ENCODE peak calls at places on chromosomes 12 and 14, in eight cellular contexts. One of them, this sample, is unnamed.

GRCh38 chr14:62736426-62737043 is 308.7 kb downstream of the KCNH5 start:
- DNase-seq in body of pancreas: no peak
- DNase-seq in AG04450: no peak
- DNase-seq in HCT116: no peak
- DNase-seq in cardiac muscle cell: no peak
- DNase-seq in H9: no peak
- DNase-seq in CD4-positive, alpha-beta T cell: no peak
- DNase-seq in A549: peak
- DNase-seq in this sample: no peak

GRCh38 chr12:62006076-62006732 is 254.0 kb upstream of the USP15 start:
- DNase-seq in body of pancreas: peak
- DNase-seq in AG04450: no peak
- DNase-seq in HCT116: peak
- DNase-seq in cardiac muscle cell: peak
- DNase-seq in H9: peak
- DNase-seq in CD4-positive, alpha-beta T cell: no peak
- DNase-seq in A549: peak
- DNase-seq in this sample: peak

GRCh38 chr12:83114042-83114441 is 427.3 kb downstream of the TMTC2 start:
- DNase-seq in body of pancreas: no peak
- DNase-seq in AG04450: no peak
- DNase-seq in HCT116: no peak
- DNase-seq in cardiac muscle cell: no peak
- DNase-seq in H9: no peak
- DNase-seq in CD4-positive, alpha-beta T cell: no peak
- DNase-seq in A549: no peak
- DNase-seq in this sample: no peak

GRCh38 chr12:132940071-132940719 is 15.9 kb downstream of the ZNF605 start:
- DNase-seq in body of pancreas: no peak
- DNase-seq in AG04450: no peak
- DNase-seq in HCT116: no peak
- DNase-seq in cardiac muscle cell: no peak
- DNase-seq in H9: no peak
- DNase-seq in CD4-positive, alpha-beta T cell: no peak
- DNase-seq in A549: no peak
- DNase-seq in this sample: no peak

GRCh38 chr14:105420141-105420975 is 731 bp downstream of the MTA1 start:
- DNase-seq in body of pancreas: no peak
- DNase-seq in AG04450: no peak
- DNase-seq in HCT116: no peak
- DNase-seq in cardiac muscle cell: no peak
- DNase-seq in H9: no peak
- DNase-seq in CD4-positive, alpha-beta T cell: no peak
- DNase-seq in A549: no peak
- DNase-seq in this sample: no peak

GRCh38 chr12:95574799-95575452 is 23.6 kb upstream of the USP44 start:
- DNase-seq in body of pancreas: no peak
- DNase-seq in AG04450: no peak
- DNase-seq in HCT116: peak
- DNase-seq in cardiac muscle cell: peak
- DNase-seq in H9: no peak
- DNase-seq in CD4-positive, alpha-beta T cell: no peak
- DNase-seq in A549: peak
- DNase-seq in this sample: no peak

GRCh38 chr12:93198086-93198485 is 179.6 kb upstream of the NUDT4 start:
- DNase-seq in body of pancreas: no peak
- DNase-seq in AG04450: no peak
- DNase-seq in HCT116: peak
- DNase-seq in cardiac muscle cell: no peak
- DNase-seq in H9: no peak
- DNase-seq in CD4-positive, alpha-beta T cell: no peak
- DNase-seq in A549: peak
- DNase-seq in this sample: no peak

GRCh38 chr12:70052931-70053497 is 190.2 kb upstream of the CNOT2 start:
- DNase-seq in body of pancreas: peak
- DNase-seq in AG04450: no peak
- DNase-seq in HCT116: peak
- DNase-seq in cardiac muscle cell: no peak
- DNase-seq in H9: no peak
- DNase-seq in CD4-positive, alpha-beta T cell: no peak
- DNase-seq in A549: peak
- DNase-seq in this sample: peak

GRCh38 chr12:31749024-31749704 is 20.3 kb upstream of the AMN1 start:
- DNase-seq in body of pancreas: peak
- DNase-seq in AG04450: peak
- DNase-seq in HCT116: peak
- DNase-seq in cardiac muscle cell: no peak
- DNase-seq in H9: peak
- DNase-seq in CD4-positive, alpha-beta T cell: peak
- DNase-seq in A549: peak
- DNase-seq in this sample: peak

GRCh38 chr14:31428011-31428410 is 7.7 kb upstream of the HEATR5A start:
- DNase-seq in body of pancreas: no peak
- DNase-seq in AG04450: no peak
- DNase-seq in HCT116: no peak
- DNase-seq in cardiac muscle cell: no peak
- DNase-seq in H9: no peak
- DNase-seq in CD4-positive, alpha-beta T cell: no peak
- DNase-seq in A549: no peak
- DNase-seq in this sample: no peak
- H3K27ac ChIP-seq in body of pancreas: no peak
- H3K27ac ChIP-seq in AG04450: no peak
- H3K27ac ChIP-seq in HCT116: no peak
- H3K27ac ChIP-seq in cardiac muscle cell: no peak
- H3K27ac ChIP-seq in H9: no peak
- H3K27ac ChIP-seq in CD4-positive, alpha-beta T cell: no peak
- H3K27ac ChIP-seq in A549: no peak
- H3K27ac ChIP-seq in this sample: no peak

GRCh38 chr12:111756196-111756595 is 10.5 kb upstream of the ALDH2 start:
- DNase-seq in body of pancreas: no peak
- DNase-seq in AG04450: no peak
- DNase-seq in HCT116: no peak
- DNase-seq in cardiac muscle cell: no peak
- DNase-seq in H9: no peak
- DNase-seq in CD4-positive, alpha-beta T cell: no peak
- DNase-seq in A549: no peak
- DNase-seq in this sample: no peak
- H3K27ac ChIP-seq in body of pancreas: no peak
- H3K27ac ChIP-seq in AG04450: no peak
- H3K27ac ChIP-seq in HCT116: no peak
- H3K27ac ChIP-seq in cardiac muscle cell: no peak
- H3K27ac ChIP-seq in H9: no peak
- H3K27ac ChIP-seq in CD4-positive, alpha-beta T cell: no peak
- H3K27ac ChIP-seq in A549: no peak
- H3K27ac ChIP-seq in this sample: no peak

DNA sequence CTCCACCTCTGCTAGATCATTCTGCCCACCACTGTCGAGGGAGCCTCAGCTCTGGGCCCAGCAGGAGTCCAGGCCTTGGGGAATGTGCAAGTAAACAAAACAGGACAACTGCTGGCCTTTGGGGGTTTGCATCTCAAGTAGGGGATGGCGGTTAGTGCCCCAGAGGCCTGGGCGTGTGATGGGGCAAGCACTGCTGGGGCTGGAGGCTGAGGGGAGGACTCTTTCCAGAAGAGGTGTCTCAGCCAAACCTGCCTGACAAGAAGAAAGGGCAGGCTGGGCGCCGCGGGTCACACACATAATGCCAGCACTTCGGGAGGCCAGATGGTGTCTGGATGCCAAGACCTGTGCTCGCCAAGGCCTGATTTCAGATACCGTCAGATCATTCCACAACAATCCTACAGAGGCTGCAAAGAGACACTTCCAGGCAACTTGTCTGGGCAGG is 8.6 kb upstream of the ALDH2 start:
- DNase-seq in body of pancreas: peak
- DNase-seq in AG04450: no peak
- DNase-seq in HCT116: no peak
- DNase-seq in cardiac muscle cell: no peak
- DNase-seq in H9: peak
- DNase-seq in CD4-positive, alpha-beta T cell: no peak
- DNase-seq in A549: no peak
- DNase-seq in this sample: peak
- H3K27ac ChIP-seq in body of pancreas: peak
- H3K27ac ChIP-seq in AG04450: peak
- H3K27ac ChIP-seq in HCT116: no peak
- H3K27ac ChIP-seq in cardiac muscle cell: peak
- H3K27ac ChIP-seq in H9: no peak
- H3K27ac ChIP-seq in CD4-positive, alpha-beta T cell: no peak
- H3K27ac ChIP-seq in A549: no peak
- H3K27ac ChIP-seq in this sample: peak

GRCh38 chr12:57606399-57606798 is 1.8 kb downstream of the DTX3 start:
- DNase-seq in body of pancreas: no peak
- DNase-seq in AG04450: no peak
- DNase-seq in HCT116: no peak
- DNase-seq in cardiac muscle cell: no peak
- DNase-seq in H9: no peak
- DNase-seq in CD4-positive, alpha-beta T cell: no peak
- DNase-seq in A549: no peak
- DNase-seq in this sample: no peak
- H3K27ac ChIP-seq in body of pancreas: no peak
- H3K27ac ChIP-seq in AG04450: no peak
- H3K27ac ChIP-seq in HCT116: no peak
- H3K27ac ChIP-seq in cardiac muscle cell: no peak
- H3K27ac ChIP-seq in H9: no peak
- H3K27ac ChIP-seq in CD4-positive, alpha-beta T cell: no peak
- H3K27ac ChIP-seq in A549: no peak
- H3K27ac ChIP-seq in this sample: no peak

DNA sequence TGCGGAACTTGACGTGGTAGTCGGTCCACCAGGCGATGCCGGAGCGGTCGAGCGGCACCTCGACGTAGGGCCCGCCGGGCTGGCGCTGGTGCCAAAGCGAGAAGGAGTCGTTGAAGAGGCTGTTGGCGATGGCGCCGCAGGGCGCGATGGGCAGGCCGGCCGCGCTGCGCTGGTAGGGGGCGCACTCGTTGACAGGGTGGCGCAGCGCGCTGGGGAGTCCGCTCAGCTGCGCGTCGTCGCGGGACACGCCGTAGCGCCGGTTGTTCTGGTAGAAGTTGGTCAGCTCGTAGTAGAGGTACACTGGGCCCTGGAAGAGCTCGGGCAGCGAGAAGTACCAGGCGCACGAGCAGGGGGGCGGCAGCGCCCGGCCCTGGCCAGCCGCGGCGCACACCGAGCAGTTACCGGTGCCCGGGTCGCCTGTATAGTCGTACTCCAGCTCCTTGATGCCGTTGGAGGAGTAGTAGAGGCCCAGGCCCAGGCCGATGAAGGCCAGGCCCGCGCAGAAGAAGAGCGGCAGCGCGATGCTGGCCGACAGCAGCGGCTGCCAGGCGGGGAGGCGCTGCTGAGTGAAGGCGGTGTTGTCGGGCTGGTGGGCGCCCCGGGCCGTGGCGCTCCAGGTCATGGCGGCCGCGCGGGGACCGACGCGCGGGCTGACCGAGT is 482 bp downstream of the TMEM30B start:
- DNase-seq in body of pancreas: peak
- DNase-seq in AG04450: no peak
- DNase-seq in HCT116: no peak
- DNase-seq in cardiac muscle cell: peak
- DNase-seq in H9: peak
- DNase-seq in CD4-positive, alpha-beta T cell: peak
- DNase-seq in A549: peak
- DNase-seq in this sample: peak
- H3K27ac ChIP-seq in body of pancreas: peak
- H3K27ac ChIP-seq in AG04450: no peak
- H3K27ac ChIP-seq in HCT116: no peak
- H3K27ac ChIP-seq in cardiac muscle cell: no peak
- H3K27ac ChIP-seq in H9: no peak
- H3K27ac ChIP-seq in CD4-positive, alpha-beta T cell: peak
- H3K27ac ChIP-seq in A549: peak
- H3K27ac ChIP-seq in this sample: peak

DNA sequence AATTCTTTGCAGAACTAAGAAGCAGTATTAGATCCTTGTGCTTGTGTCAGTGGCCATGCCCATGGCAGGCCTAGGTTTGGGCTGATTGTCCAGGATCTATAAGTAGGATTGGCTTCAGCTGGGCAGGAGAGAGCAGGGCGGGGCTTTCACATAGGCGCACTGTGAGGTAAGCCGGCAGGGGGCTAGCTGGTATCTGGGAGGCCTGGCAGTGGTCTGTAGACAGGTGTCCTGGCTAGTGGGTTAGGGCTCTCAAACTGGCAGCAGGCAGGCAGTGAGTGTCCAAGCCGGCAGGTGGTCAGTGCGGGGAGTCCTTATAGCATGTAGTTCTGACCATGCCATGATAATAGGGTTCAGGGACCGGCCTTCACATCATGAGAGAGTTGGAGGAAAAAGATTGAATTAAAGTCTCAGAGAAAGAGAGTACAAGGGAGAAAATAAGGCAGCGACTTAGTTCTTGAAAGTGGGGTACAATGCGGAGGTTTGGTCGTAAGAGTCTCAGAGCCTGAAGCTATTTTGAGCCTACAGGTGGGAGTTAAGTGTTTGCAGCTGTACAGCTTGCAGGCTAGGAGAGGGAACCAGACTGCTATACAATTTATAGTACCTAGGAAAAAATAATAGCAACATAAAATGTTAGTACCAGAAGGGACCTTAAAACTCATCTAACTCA is 137.4 kb downstream of the TPH2 start:
- DNase-seq in body of pancreas: no peak
- DNase-seq in AG04450: no peak
- DNase-seq in HCT116: no peak
- DNase-seq in cardiac muscle cell: no peak
- DNase-seq in H9: peak
- DNase-seq in CD4-positive, alpha-beta T cell: no peak
- DNase-seq in A549: no peak
- DNase-seq in this sample: no peak
- H3K27ac ChIP-seq in body of pancreas: no peak
- H3K27ac ChIP-seq in AG04450: no peak
- H3K27ac ChIP-seq in HCT116: no peak
- H3K27ac ChIP-seq in cardiac muscle cell: no peak
- H3K27ac ChIP-seq in H9: no peak
- H3K27ac ChIP-seq in CD4-positive, alpha-beta T cell: no peak
- H3K27ac ChIP-seq in A549: no peak
- H3K27ac ChIP-seq in this sample: no peak

DNA sequence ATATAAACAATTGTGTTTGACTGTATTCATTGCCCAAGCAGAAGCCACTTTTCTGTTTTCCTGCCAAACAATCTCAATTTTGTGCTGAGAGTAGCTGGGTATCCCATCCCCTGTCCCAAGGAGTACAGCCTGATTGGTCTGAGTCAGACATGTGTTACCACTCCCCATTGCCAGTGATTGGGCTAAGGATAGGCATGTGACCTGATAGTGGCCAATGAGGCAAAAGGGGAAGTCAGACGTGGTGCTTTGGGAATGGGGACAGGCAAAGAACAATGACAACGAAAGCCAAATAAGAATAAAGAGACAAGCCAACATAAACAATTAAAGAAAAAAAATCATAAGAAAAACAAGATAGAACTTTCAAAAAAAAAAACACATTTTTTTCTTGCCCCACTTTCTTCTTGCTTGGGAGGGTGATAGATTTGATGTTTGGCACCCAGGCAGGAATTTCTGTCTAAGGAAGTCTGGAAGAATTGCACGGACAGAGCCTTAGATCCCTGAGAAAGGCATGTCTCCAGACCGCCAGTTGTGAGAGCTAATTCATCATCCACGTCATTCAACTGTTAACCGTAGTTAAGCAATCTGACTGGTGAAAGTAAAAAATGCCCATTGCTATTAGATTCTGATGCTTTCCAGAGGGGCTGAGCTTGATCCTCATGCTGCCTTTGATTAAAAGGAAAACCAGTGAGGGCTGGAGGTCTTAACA is 626.6 kb upstream of the TMEM132C start:
- DNase-seq in body of pancreas: no peak
- DNase-seq in AG04450: no peak
- DNase-seq in HCT116: no peak
- DNase-seq in cardiac muscle cell: no peak
- DNase-seq in H9: no peak
- DNase-seq in CD4-positive, alpha-beta T cell: no peak
- DNase-seq in A549: no peak
- DNase-seq in this sample: no peak
- H3K27ac ChIP-seq in body of pancreas: no peak
- H3K27ac ChIP-seq in AG04450: no peak
- H3K27ac ChIP-seq in HCT116: no peak
- H3K27ac ChIP-seq in cardiac muscle cell: no peak
- H3K27ac ChIP-seq in H9: no peak
- H3K27ac ChIP-seq in CD4-positive, alpha-beta T cell: no peak
- H3K27ac ChIP-seq in A549: no peak
- H3K27ac ChIP-seq in this sample: no peak

GRCh38 chr14:104087505-104087904 is 2.0 kb downstream of the ASPG start:
- DNase-seq in body of pancreas: peak
- DNase-seq in AG04450: no peak
- DNase-seq in HCT116: no peak
- DNase-seq in cardiac muscle cell: no peak
- DNase-seq in H9: no peak
- DNase-seq in CD4-positive, alpha-beta T cell: no peak
- DNase-seq in A549: no peak
- DNase-seq in this sample: no peak
- H3K27ac ChIP-seq in body of pancreas: no peak
- H3K27ac ChIP-seq in AG04450: no peak
- H3K27ac ChIP-seq in HCT116: no peak
- H3K27ac ChIP-seq in cardiac muscle cell: no peak
- H3K27ac ChIP-seq in H9: no peak
- H3K27ac ChIP-seq in CD4-positive, alpha-beta T cell: no peak
- H3K27ac ChIP-seq in A549: no peak
- H3K27ac ChIP-seq in this sample: no peak

This sample was measured in thyroid gland.